ENCODE peak calls at places on chromosomes 4 and X, in four cellular contexts. W, U, J and A are unnamed samples.

GRCh38 chr4:121278811-121279368 is 101.9 kb downstream of the QRFPR start:
- DNase-seq in U (no peak), W (no peak), J (no peak), A (no peak)

GRCh38 chr4:8534129-8534528 is 46.1 kb upstream of the GPR78 start:
- DNase-seq in W (peak), J (no peak), U (peak), A (no peak)

GRCh38 chr4:146916479-146917076 is 29.1 kb downstream of the TTC29 start:
- DNase-seq in U (peak), J (no peak), W (peak), A (no peak)

GRCh38 chrX:107542500-107542899 is 85.8 kb upstream of the PRPS1 start:
- DNase-seq in U (no peak), J (no peak), W (peak), A (no peak)

GRCh38 chr4:170651786-170652185 is 562.0 kb upstream of the AADAT start:
- DNase-seq in U (no peak), J (no peak), W (no peak), A (no peak)

GRCh38 chr4:48854982-48855381 is 24.1 kb downstream of the OCIAD1 start:
- DNase-seq in J (no peak), U (no peak), W (peak), A (no peak)

GRCh38 chrX:32448320-32448719 is 763.0 kb downstream of the DMD start:
- DNase-seq in J (no peak), U (no peak), W (peak), A (no peak)

GRCh38 chrX:23332888-23333821 is 1.5 kb upstream of the PTCHD1 start:
- DNase-seq in U (no peak), J (no peak), W (no peak), A (no peak)

GRCh38 chrX:10280061-10280460 is 123.3 kb downstream of the CLCN4 start:
- DNase-seq in W (no peak), J (no peak), U (no peak), A (no peak)

GRCh38 chrX:55488268-55488558 is 1.4 kb downstream of the USP51 start:
- DNase-seq in U (no peak), W (no peak), J (no peak), A (no peak)

GRCh38 chr4:150723727-150724411 is 141.9 kb downstream of the MAB21L2 start:
- DNase-seq in U (no peak), W (no peak), J (no peak), A (no peak)

GRCh38 chrX:135982860-135983259 is 2.4 kb upstream of the SLC9A6 start:
- DNase-seq in J (no peak), W (no peak), U (no peak), A (no peak)

GRCh38 chr4:26871611-26872010 is 11.0 kb downstream of the STIM2 start:
- DNase-seq in U (no peak), W (no peak), J (no peak), A (no peak)

GRCh38 chr4:13182136-13182535 is 302.0 kb downstream of the RAB28 start:
- DNase-seq in J (no peak), W (no peak), U (no peak), A (no peak)

GRCh38 chrX:153882086-153882498 is 3.9 kb downstream of the L1CAM start:
- DNase-seq in W (no peak), U (peak), J (no peak), A (no peak)

GRCh38 chr4:142984871-142985585 is 138.9 kb upstream of the INPP4B start:
- DNase-seq in W (peak), J (no peak), U (peak), A (no peak)

GRCh38 chr4:78644744-78645330 is 93.3 kb downstream of the ANXA3 start:
- DNase-seq in J (peak), W (peak), U (peak), A (peak)

GRCh38 chr4:166458756-166459155 is 585.7 kb downstream of the TLL1 start:
- DNase-seq in W (no peak), J (no peak), U (no peak), A (no peak)

DNA sequence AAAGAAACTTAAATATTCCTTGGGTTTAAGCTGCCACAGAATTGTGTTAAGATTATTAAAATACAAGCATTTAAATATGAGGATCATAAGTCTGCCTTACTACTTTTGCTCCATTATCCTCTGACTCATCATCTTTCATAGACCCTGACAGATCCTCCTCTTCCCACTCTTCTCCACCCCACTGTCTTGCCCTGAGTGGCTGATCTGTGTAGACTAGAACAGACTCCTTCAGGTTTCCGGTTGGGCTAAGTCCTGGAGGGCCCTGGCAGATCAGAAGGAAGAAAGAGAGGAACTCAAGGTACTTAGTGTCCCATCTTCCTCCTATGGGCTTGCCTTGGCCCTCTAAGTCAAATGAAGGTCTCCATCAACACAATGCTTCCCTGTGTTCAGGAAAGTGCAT is 30.7 kb downstream of the PALLD start:
- DNase-seq in U (no peak), W (no peak), J (no peak), A (no peak)
- H3K27ac ChIP-seq in U (peak), W (no peak), J (no peak), A (peak)

GRCh38 chrX:19565605-19566004 is 50.3 kb upstream of the MAP3K15 start:
- DNase-seq in J (no peak), W (no peak), U (no peak), A (no peak)

GRCh38 chrX:19563327-19563726 is 48.0 kb upstream of the MAP3K15 start:
- DNase-seq in U (no peak), J (no peak), W (no peak), A (no peak)

GRCh38 chrX:19563746-19564145 is 48.4 kb upstream of the MAP3K15 start:
- DNase-seq in J (no peak), U (no peak), W (no peak), A (no peak)

GRCh38 chrX:19566359-19567141 is 51.2 kb upstream of the MAP3K15 start:
- DNase-seq in W (peak), U (no peak), J (no peak), A (no peak)

GRCh38 chrX:19564606-19565005 is 49.3 kb upstream of the MAP3K15 start:
- DNase-seq in W (no peak), J (no peak), U (no peak), A (no peak)
- H3K27ac ChIP-seq in W (no peak), J (no peak), U (no peak), A (no peak)

GRCh38 chrX:1537031-1537715 is at the start of gene P2RY8:
- DNase-seq in U (peak), W (no peak), J (peak), A (peak)

GRCh38 chrX:1533083-1533482 is 3.9 kb downstream of the P2RY8 start:
- DNase-seq in J (no peak), W (no peak), U (no peak), A (no peak)

GRCh38 chrX:1534321-1535168 is 2.4 kb downstream of the P2RY8 start:
- DNase-seq in U (no peak), W (no peak), J (peak), A (no peak)

GRCh38 chrX:1536712-1537030 is 314 bp downstream of the P2RY8 start:
- DNase-seq in U (no peak), W (no peak), J (no peak), A (no peak)

DNA sequence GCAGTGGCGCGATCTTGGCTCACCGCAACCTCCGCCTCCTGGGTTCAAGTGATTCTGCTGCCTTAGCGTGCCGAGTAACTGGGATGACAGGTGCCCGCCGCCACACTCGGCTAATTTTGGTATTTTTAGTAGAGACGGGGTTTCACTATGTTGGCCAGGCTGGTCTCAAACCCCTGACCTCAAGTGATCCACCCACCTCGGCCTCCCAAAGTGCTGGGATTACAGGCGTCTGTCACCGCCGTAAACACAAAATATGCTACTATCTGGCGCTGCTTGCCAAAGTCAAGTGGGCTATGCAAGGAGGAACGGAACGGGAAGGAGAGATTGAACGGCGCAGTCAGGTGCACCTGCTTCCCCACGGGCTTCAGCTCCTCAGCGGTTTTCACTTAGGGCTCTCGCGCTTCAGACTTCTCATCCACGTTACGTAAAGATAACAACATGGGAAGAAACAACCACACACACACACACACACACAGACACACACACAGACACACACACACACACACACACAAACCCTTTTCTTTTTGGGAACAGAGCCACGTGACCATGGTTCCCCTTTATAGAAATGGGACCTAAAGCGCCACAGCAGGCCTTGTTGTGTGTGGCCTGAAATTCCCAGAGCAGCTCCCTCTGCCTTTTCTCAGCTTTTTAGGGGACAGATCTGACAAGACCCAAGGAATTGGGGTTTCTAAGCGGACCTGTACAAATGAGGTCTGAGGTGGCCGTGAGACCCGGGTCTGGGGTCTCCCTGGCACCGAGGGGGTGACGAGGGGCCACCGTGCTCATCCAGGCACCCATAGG is 1.5 kb downstream of the P2RY8 start:
- DNase-seq in J (peak), U (no peak), W (no peak), A (no peak)
- H3K27ac ChIP-seq in J (no peak), U (no peak), W (no peak), A (no peak)

GRCh38 chr4:174517502-174517901 is 4.8 kb downstream of the HPGD start:
- DNase-seq in W (no peak), J (no peak), U (no peak), A (no peak)

GRCh38 chr4:174520655-174521054 is 1.6 kb downstream of the HPGD start:
- DNase-seq in J (no peak), W (no peak), U (no peak), A (no peak)

GRCh38 chr4:174512745-174513144 is 9.5 kb downstream of the HPGD start:
- DNase-seq in J (no peak), U (no peak), W (no peak), A (no peak)

GRCh38 chr4:174516345-174516744 is 5.9 kb downstream of the HPGD start:
- DNase-seq in U (no peak), W (no peak), J (no peak), A (no peak)

DNA sequence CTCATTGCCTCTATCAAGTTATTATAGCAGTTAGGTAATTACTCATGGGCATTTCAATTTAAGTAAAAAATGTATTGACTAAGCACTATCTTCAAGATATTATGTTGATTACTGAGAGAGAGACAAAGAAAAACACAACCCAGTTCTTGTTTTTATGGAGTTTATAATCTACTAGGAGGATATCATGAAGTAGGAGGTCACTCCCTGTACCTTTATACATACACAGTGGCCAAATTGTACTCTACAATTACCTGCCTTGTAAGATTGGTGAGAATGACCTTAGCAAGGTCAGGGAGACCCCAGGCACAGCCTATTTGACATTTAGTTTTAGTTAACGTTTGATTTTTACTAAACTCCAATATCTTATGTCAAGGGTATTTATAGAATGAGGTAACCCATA is 5.5 kb downstream of the HPGD start:
- DNase-seq in J (no peak), U (no peak), W (no peak), A (no peak)
- H3K27ac ChIP-seq in J (peak), U (no peak), W (no peak), A (no peak)

GRCh38 chr4:186666252-186666651 is 57.4 kb downstream of the FAT1 start:
- DNase-seq in U (no peak), W (peak), J (no peak), A (no peak)

GRCh38 chr4:186669735-186670134 is 53.9 kb downstream of the FAT1 start:
- DNase-seq in U (no peak), W (no peak), J (no peak), A (no peak)

GRCh38 chr4:186666750-186667149 is 56.9 kb downstream of the FAT1 start:
- DNase-seq in J (no peak), W (no peak), U (no peak), A (no peak)

DNA sequence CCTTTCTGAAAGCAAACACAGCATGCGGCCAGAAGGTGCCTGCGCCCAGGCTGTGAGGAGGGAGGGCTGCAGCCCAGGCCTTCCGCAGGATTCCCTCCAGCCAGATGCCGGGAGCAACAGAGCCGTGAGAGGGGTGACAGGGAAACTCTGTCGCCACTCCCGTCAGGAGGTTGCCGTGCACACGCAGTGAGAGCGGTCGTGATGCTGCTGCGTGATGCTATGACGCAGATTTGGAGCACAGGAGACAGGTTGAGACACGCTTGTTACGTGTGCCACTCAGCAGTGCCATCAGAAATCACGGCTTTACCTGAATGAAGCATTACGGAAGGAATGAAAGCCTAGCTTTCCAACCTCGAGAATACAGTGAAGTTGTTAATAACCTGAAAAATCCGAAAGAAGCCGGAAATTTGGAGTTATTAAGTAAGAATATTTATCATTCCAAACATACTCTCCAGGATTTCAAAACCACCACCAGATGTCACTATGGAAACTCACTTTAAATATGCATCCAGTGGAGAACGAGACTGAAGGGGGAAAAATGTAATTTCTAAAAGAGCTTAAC is 54.4 kb downstream of the FAT1 start:
- DNase-seq in J (no peak), U (no peak), W (peak), A (no peak)
- H3K27ac ChIP-seq in J (no peak), U (no peak), W (peak), A (no peak)

GRCh38 chrX:13376857-13377441 is 57.1 kb upstream of the ATXN3L start:
- DNase-seq in U (no peak), W (peak), J (no peak), A (no peak)
- H3K27ac ChIP-seq in U (no peak), W (peak), J (no peak), A (no peak)

GRCh38 chr4:98433608-98434198 is 172.5 kb downstream of the RAP1GDS1 start:
- DNase-seq in W (no peak), J (no peak), U (no peak), A (no peak)
- H3K27ac ChIP-seq in W (no peak), J (no peak), U (no peak), A (no peak)

DNA sequence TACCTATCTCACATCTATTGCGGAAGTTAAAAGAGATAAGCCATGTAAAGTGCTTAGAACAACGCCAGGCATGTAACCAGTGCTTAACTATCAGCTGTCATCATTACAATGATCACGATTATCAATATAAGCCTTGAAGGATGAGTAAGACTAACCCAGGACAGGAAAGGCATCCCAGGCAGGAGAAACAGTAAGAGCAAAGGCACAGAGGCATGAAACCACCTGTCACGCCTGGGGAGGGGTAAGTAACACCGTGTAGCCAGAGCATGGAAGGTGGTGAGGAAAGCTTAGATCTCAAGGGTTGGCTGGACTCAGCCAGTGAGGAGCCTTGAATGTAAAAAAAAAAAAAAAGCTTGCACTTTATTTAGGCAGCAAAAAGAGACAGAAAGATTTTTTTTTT is 71.7 kb upstream of the NOCT start:
- DNase-seq in J (no peak), W (no peak), U (no peak), A (no peak)
- H3K27ac ChIP-seq in J (no peak), W (no peak), U (no peak), A (no peak)

GRCh38 chr4:55247521-55247920 is 98.5 kb upstream of the SRD5A3 start:
- DNase-seq in W (no peak), J (no peak), U (no peak), A (no peak)
- H3K27ac ChIP-seq in W (no peak), J (no peak), U (no peak), A (no peak)

DNA sequence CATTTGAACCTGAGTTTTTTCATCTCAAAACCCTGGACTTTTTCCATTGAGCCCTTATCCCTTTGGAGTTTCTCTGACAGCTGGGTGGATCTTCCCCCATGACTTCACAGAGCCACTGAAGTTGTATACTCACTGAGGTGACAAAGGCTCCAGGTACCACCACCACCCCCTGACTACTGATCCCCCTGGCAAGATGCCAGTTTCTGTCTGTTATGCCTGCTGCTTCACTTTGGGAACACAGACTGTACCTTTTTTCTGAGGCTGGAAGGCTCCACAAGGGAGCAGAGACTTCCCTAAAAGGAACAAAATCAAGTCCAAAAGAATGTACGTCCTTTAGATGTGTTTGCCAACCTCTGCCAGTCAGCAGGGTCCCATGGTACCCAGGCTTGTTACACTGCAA is 160.3 kb upstream of the JADE1 start:
- DNase-seq in W (no peak), U (no peak), J (no peak), A (no peak)
- H3K27ac ChIP-seq in W (no peak), U (no peak), J (no peak), A (no peak)